ENCODE peak calls at places on chromosomes 16 and 17, in ten cellular contexts. One of them, this sample, is unnamed.

GRCh38 chr17:45317113-45317820 is 447 bp upstream of the MAP3K14 start:
- DNase-seq in A549: peak
- DNase-seq in SK-N-SH: peak
- DNase-seq in sigmoid colon: peak
- DNase-seq in suprapubic skin: peak
- DNase-seq in GM12878: peak
- DNase-seq in stomach: peak
- DNase-seq in tibial nerve: peak
- DNase-seq in ovary: peak
- DNase-seq in HepG2: peak
- DNase-seq in this sample: peak

GRCh38 chr17:20948984-20949777 is 93.6 kb downstream of the USP22 start:
- DNase-seq in tibial nerve: no peak
- DNase-seq in suprapubic skin: no peak
- DNase-seq in HepG2: no peak
- DNase-seq in stomach: no peak
- DNase-seq in GM12878: no peak
- DNase-seq in SK-N-SH: no peak
- DNase-seq in A549: no peak
- DNase-seq in ovary: no peak
- DNase-seq in sigmoid colon: no peak
- DNase-seq in this sample: no peak

GRCh38 chr16:89678258-89678657 is 8.2 kb upstream of the CDK10 start:
- DNase-seq in GM12878: no peak
- DNase-seq in sigmoid colon: no peak
- DNase-seq in A549: no peak
- DNase-seq in stomach: no peak
- DNase-seq in tibial nerve: no peak
- DNase-seq in SK-N-SH: no peak
- DNase-seq in ovary: no peak
- DNase-seq in HepG2: no peak
- DNase-seq in suprapubic skin: no peak
- DNase-seq in this sample: no peak

GRCh38 chr17:77140878-77141767 is at the start of gene SEC14L1:
- DNase-seq in stomach: peak
- DNase-seq in sigmoid colon: peak
- DNase-seq in tibial nerve: no peak
- DNase-seq in suprapubic skin: peak
- DNase-seq in GM12878: no peak
- DNase-seq in A549: no peak
- DNase-seq in SK-N-SH: peak
- DNase-seq in HepG2: peak
- DNase-seq in ovary: no peak
- DNase-seq in this sample: peak

GRCh38 chr16:72317378-72317777 is 145.4 kb upstream of the PMFBP1 start:
- DNase-seq in suprapubic skin: no peak
- DNase-seq in tibial nerve: no peak
- DNase-seq in stomach: no peak
- DNase-seq in HepG2: no peak
- DNase-seq in ovary: no peak
- DNase-seq in A549: no peak
- DNase-seq in GM12878: no peak
- DNase-seq in sigmoid colon: no peak
- DNase-seq in SK-N-SH: no peak
- DNase-seq in this sample: no peak

GRCh38 chr17:75695141-75695829 is 26.0 kb upstream of the ITGB4 start:
- DNase-seq in suprapubic skin: no peak
- DNase-seq in GM12878: no peak
- DNase-seq in SK-N-SH: no peak
- DNase-seq in sigmoid colon: no peak
- DNase-seq in ovary: no peak
- DNase-seq in tibial nerve: no peak
- DNase-seq in A549: no peak
- DNase-seq in stomach: no peak
- DNase-seq in HepG2: no peak
- DNase-seq in this sample: no peak

GRCh38 chr16:48284772-48285409 is 37.6 kb upstream of the ABCC11 start:
- DNase-seq in GM12878: peak
- DNase-seq in suprapubic skin: no peak
- DNase-seq in SK-N-SH: no peak
- DNase-seq in sigmoid colon: no peak
- DNase-seq in HepG2: no peak
- DNase-seq in ovary: no peak
- DNase-seq in tibial nerve: no peak
- DNase-seq in A549: no peak
- DNase-seq in stomach: no peak
- DNase-seq in this sample: no peak

GRCh38 chr17:43905985-43906852 is 1.1 kb downstream of the MPP2 start:
- DNase-seq in tibial nerve: peak
- DNase-seq in suprapubic skin: peak
- DNase-seq in HepG2: peak
- DNase-seq in SK-N-SH: peak
- DNase-seq in ovary: peak
- DNase-seq in A549: peak
- DNase-seq in stomach: peak
- DNase-seq in GM12878: no peak
- DNase-seq in sigmoid colon: peak
- DNase-seq in this sample: peak

GRCh38 chr16:85027349-85027967 is at the start of gene KIAA0513:
- DNase-seq in ovary: peak
- DNase-seq in suprapubic skin: peak
- DNase-seq in tibial nerve: peak
- DNase-seq in sigmoid colon: peak
- DNase-seq in HepG2: peak
- DNase-seq in stomach: peak
- DNase-seq in GM12878: peak
- DNase-seq in A549: peak
- DNase-seq in SK-N-SH: peak
- DNase-seq in this sample: peak

GRCh38 chr16:85028638-85029412 is 1.2 kb downstream of the KIAA0513 start:
- DNase-seq in A549: no peak
- DNase-seq in HepG2: no peak
- DNase-seq in ovary: peak
- DNase-seq in stomach: peak
- DNase-seq in tibial nerve: no peak
- DNase-seq in sigmoid colon: peak
- DNase-seq in GM12878: no peak
- DNase-seq in SK-N-SH: no peak
- DNase-seq in suprapubic skin: no peak
- DNase-seq in this sample: peak

GRCh38 chr16:85026696-85027095 is 899 bp upstream of the KIAA0513 start:
- DNase-seq in stomach: no peak
- DNase-seq in GM12878: no peak
- DNase-seq in sigmoid colon: no peak
- DNase-seq in tibial nerve: no peak
- DNase-seq in ovary: no peak
- DNase-seq in SK-N-SH: no peak
- DNase-seq in suprapubic skin: no peak
- DNase-seq in HepG2: no peak
- DNase-seq in A549: no peak
- DNase-seq in this sample: no peak

GRCh38 chr16:85029413-85029794 is 1.8 kb downstream of the KIAA0513 start:
- DNase-seq in A549: no peak
- DNase-seq in ovary: peak
- DNase-seq in GM12878: peak
- DNase-seq in stomach: no peak
- DNase-seq in HepG2: no peak
- DNase-seq in sigmoid colon: peak
- DNase-seq in suprapubic skin: no peak
- DNase-seq in tibial nerve: no peak
- DNase-seq in SK-N-SH: peak
- DNase-seq in this sample: no peak

DNA sequence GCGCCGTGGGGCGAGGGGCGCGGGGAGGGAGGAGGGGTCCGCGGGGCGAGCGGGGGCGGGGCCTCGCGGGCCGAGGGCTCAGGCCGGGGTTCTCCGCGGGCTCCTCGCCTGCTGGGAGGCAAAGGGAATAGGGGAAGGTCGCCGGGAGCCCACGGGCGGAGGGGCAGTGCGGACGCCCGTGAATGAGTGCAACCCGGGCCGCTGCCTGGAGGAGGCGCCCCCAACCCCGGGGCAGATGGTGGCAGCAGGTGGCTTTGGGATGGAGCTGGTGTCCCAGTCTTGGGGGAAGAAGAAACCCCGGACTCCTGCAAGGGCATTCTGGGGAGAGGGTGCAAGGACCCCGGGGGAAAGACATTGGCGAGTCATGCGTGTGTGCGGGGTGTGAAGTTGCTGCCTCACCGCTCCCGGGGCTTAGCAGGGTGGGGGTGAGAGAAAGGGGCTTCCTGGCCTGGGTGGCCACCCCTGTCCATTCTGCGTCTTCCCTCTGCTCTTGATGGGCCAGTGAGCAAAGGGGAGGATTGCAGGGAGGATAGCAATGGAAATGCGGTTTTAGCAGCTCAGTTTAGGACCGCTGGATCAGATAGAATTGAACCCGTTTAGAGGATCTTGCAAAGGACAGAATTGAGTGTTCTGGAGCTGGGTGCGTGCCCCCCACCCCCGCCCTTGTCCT is 508 bp downstream of the KIAA0513 start:
- DNase-seq in suprapubic skin: peak
- DNase-seq in GM12878: no peak
- DNase-seq in ovary: no peak
- DNase-seq in sigmoid colon: no peak
- DNase-seq in HepG2: no peak
- DNase-seq in SK-N-SH: no peak
- DNase-seq in A549: no peak
- DNase-seq in stomach: no peak
- DNase-seq in tibial nerve: no peak
- DNase-seq in this sample: no peak
- TF ChIP-seq EP300 in suprapubic skin: no peak
- TF ChIP-seq EP300 in GM12878: no peak
- TF ChIP-seq EP300 in ovary: no peak
- TF ChIP-seq EP300 in sigmoid colon: no peak
- TF ChIP-seq EP300 in HepG2: no peak
- TF ChIP-seq EP300 in SK-N-SH: no peak
- TF ChIP-seq EP300 in A549: no peak
- TF ChIP-seq EP300 in stomach: no peak
- TF ChIP-seq EP300 in tibial nerve: no peak
- TF ChIP-seq EP300 in this sample: no peak

GRCh38 chr17:82981141-82981540 is 98.3 kb upstream of the METRNL start:
- DNase-seq in A549: no peak
- DNase-seq in ovary: no peak
- DNase-seq in suprapubic skin: no peak
- DNase-seq in tibial nerve: no peak
- DNase-seq in sigmoid colon: no peak
- DNase-seq in stomach: no peak
- DNase-seq in SK-N-SH: peak
- DNase-seq in HepG2: no peak
- DNase-seq in GM12878: no peak
- DNase-seq in this sample: no peak

GRCh38 chr17:82984751-82985435 is 94.5 kb upstream of the METRNL start:
- DNase-seq in tibial nerve: no peak
- DNase-seq in ovary: no peak
- DNase-seq in HepG2: no peak
- DNase-seq in suprapubic skin: peak
- DNase-seq in GM12878: no peak
- DNase-seq in A549: no peak
- DNase-seq in stomach: no peak
- DNase-seq in SK-N-SH: peak
- DNase-seq in sigmoid colon: no peak
- DNase-seq in this sample: peak

GRCh38 chr17:82985436-82985820 is 94.0 kb upstream of the METRNL start:
- DNase-seq in ovary: no peak
- DNase-seq in HepG2: no peak
- DNase-seq in SK-N-SH: peak
- DNase-seq in GM12878: no peak
- DNase-seq in suprapubic skin: peak
- DNase-seq in stomach: no peak
- DNase-seq in A549: no peak
- DNase-seq in tibial nerve: no peak
- DNase-seq in sigmoid colon: no peak
- DNase-seq in this sample: peak

GRCh38 chr17:82985973-82986372 is 93.4 kb upstream of the METRNL start:
- DNase-seq in A549: no peak
- DNase-seq in stomach: peak
- DNase-seq in SK-N-SH: peak
- DNase-seq in GM12878: no peak
- DNase-seq in suprapubic skin: peak
- DNase-seq in sigmoid colon: no peak
- DNase-seq in HepG2: no peak
- DNase-seq in tibial nerve: no peak
- DNase-seq in ovary: no peak
- DNase-seq in this sample: peak

GRCh38 chr17:82983510-82984248 is 95.7 kb upstream of the METRNL start:
- DNase-seq in stomach: no peak
- DNase-seq in HepG2: no peak
- DNase-seq in sigmoid colon: no peak
- DNase-seq in A549: no peak
- DNase-seq in SK-N-SH: no peak
- DNase-seq in ovary: no peak
- DNase-seq in suprapubic skin: no peak
- DNase-seq in GM12878: no peak
- DNase-seq in tibial nerve: no peak
- DNase-seq in this sample: peak
- H3K4me3 ChIP-seq in stomach: no peak
- H3K4me3 ChIP-seq in HepG2: no peak
- H3K4me3 ChIP-seq in sigmoid colon: no peak
- H3K4me3 ChIP-seq in A549: no peak
- H3K4me3 ChIP-seq in SK-N-SH: no peak
- H3K4me3 ChIP-seq in ovary: no peak
- H3K4me3 ChIP-seq in suprapubic skin: no peak
- H3K4me3 ChIP-seq in GM12878: no peak
- H3K4me3 ChIP-seq in tibial nerve: no peak
- H3K4me3 ChIP-seq in this sample: no peak

GRCh38 chr17:63249256-63250006 is 196.7 kb downstream of the CYB561 start:
- DNase-seq in sigmoid colon: no peak
- DNase-seq in tibial nerve: no peak
- DNase-seq in A549: no peak
- DNase-seq in stomach: no peak
- DNase-seq in GM12878: no peak
- DNase-seq in ovary: no peak
- DNase-seq in SK-N-SH: no peak
- DNase-seq in HepG2: no peak
- DNase-seq in suprapubic skin: no peak
- DNase-seq in this sample: no peak

GRCh38 chr17:63250830-63251229 is 195.3 kb downstream of the CYB561 start:
- DNase-seq in HepG2: no peak
- DNase-seq in stomach: no peak
- DNase-seq in suprapubic skin: no peak
- DNase-seq in ovary: no peak
- DNase-seq in A549: no peak
- DNase-seq in GM12878: no peak
- DNase-seq in SK-N-SH: no peak
- DNase-seq in tibial nerve: no peak
- DNase-seq in sigmoid colon: no peak
- DNase-seq in this sample: no peak

GRCh38 chr17:63246344-63246743 is 199.8 kb downstream of the CYB561 start:
- DNase-seq in A549: no peak
- DNase-seq in HepG2: no peak
- DNase-seq in suprapubic skin: no peak
- DNase-seq in tibial nerve: no peak
- DNase-seq in GM12878: no peak
- DNase-seq in stomach: no peak
- DNase-seq in SK-N-SH: peak
- DNase-seq in ovary: no peak
- DNase-seq in sigmoid colon: no peak
- DNase-seq in this sample: no peak

GRCh38 chr17:63247706-63248105 is 198.4 kb downstream of the CYB561 start:
- DNase-seq in tibial nerve: no peak
- DNase-seq in SK-N-SH: peak
- DNase-seq in suprapubic skin: no peak
- DNase-seq in A549: no peak
- DNase-seq in sigmoid colon: no peak
- DNase-seq in stomach: no peak
- DNase-seq in HepG2: no peak
- DNase-seq in GM12878: no peak
- DNase-seq in ovary: no peak
- DNase-seq in this sample: no peak
- TF ChIP-seq EP300 in tibial nerve: no peak
- TF ChIP-seq EP300 in SK-N-SH: no peak
- TF ChIP-seq EP300 in suprapubic skin: no peak
- TF ChIP-seq EP300 in A549: no peak
- TF ChIP-seq EP300 in sigmoid colon: no peak
- TF ChIP-seq EP300 in stomach: no peak
- TF ChIP-seq EP300 in HepG2: no peak
- TF ChIP-seq EP300 in GM12878: no peak
- TF ChIP-seq EP300 in ovary: no peak
- TF ChIP-seq EP300 in this sample: no peak

DNA sequence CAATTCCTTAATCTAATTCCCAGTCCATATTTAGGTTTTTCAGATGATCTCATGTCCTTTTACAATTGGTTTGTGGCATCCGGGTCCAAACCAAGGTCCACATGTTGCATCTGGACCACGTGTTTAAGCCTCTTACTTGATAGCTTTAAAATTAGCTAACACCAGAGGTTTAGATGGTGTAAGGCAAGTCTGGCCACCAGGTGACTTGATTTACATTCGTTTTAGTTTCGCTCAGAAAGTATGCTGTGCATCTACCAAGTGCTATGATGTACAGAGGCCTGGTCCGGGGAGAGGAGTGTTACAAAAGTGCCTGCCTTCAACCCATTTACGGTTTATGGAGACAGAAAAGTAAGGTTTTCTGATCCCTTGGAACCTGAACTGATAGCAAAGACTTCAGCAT is 878 bp upstream of the DNAJA2 start:
- DNase-seq in SK-N-SH: peak
- DNase-seq in sigmoid colon: no peak
- DNase-seq in HepG2: peak
- DNase-seq in stomach: no peak
- DNase-seq in A549: peak
- DNase-seq in suprapubic skin: no peak
- DNase-seq in ovary: no peak
- DNase-seq in tibial nerve: peak
- DNase-seq in GM12878: peak
- DNase-seq in this sample: no peak
- H3K4me3 ChIP-seq in SK-N-SH: peak
- H3K4me3 ChIP-seq in sigmoid colon: peak
- H3K4me3 ChIP-seq in HepG2: peak
- H3K4me3 ChIP-seq in stomach: peak
- H3K4me3 ChIP-seq in A549: peak
- H3K4me3 ChIP-seq in suprapubic skin: peak
- H3K4me3 ChIP-seq in ovary: peak
- H3K4me3 ChIP-seq in tibial nerve: peak
- H3K4me3 ChIP-seq in GM12878: peak
- H3K4me3 ChIP-seq in this sample: peak

This sample was measured in upper lobe of left lung.